ENCODE peak calls at places on chromosomes 12 and 14, in seven cellular contexts. V is GM23338, U is fibroblast of lung, C is IMR-90, P is endothelial cell of umbilical vein, Q is HCT116, S is GM23248. B is an unnamed sample.

GRCh38 chr14:86501611-86502010 is 971.7 kb downstream of the FLRT2 start:
- DNase-seq in V (no peak), U (no peak), C (no peak), P (no peak), Q (no peak), S (no peak), B (no peak)

GRCh38 chr12:18165422-18165871 is 75.5 kb upstream of the RERGL start:
- DNase-seq in V (no peak), U (peak; percentile 68), C (peak; percentile 20), P (no peak), Q (no peak), S (peak; percentile 76), B (no peak)

GRCh38 chr12:108563135-108563803 is 873 bp downstream of the ISCU start:
- DNase-seq in V (peak; percentile 89), U (peak; percentile 94), C (peak; percentile 88), P (peak; percentile 90), Q (peak; percentile 87), S (peak; percentile 94), B (peak; percentile 84)

GRCh38 chr12:47021298-47021697 is 58.1 kb upstream of the PCED1B start:
- DNase-seq in V (peak; percentile 73), U (peak; percentile 86), C (peak; percentile 95), P (peak; percentile 91), Q (peak; percentile 90), S (peak; percentile 92), B (peak; percentile 28)

GRCh38 chr12:57473392-57473791 is 6.3 kb downstream of the ARHGAP9 start:
- DNase-seq in V (no peak), U (no peak), C (no peak), P (no peak), Q (no peak), S (no peak), B (no peak)

GRCh38 chr14:58239259-58240210 is 5.1 kb upstream of the PSMA3 start:
- DNase-seq in V (peak; percentile 67), U (peak; percentile 78), C (peak; percentile 64), P (peak; percentile 81), Q (peak; percentile 26), S (peak; percentile 66), B (peak; percentile 57)

GRCh38 chr12:3313655-3314305 is 177.2 kb upstream of the PRMT8 start:
- DNase-seq in V (peak; percentile 63), U (no peak), C (peak; percentile 20), P (peak; percentile 20), Q (no peak), S (peak; percentile 59), B (peak; percentile 19)

GRCh38 chr12:22687677-22688076 is 62.7 kb downstream of the ETNK1 start:
- DNase-seq in V (no peak), U (peak; percentile 62), C (peak; percentile 77), P (peak; percentile 90), Q (no peak), S (peak; percentile 79), B (no peak)

GRCh38 chr12:9001233-9001632 is 11.9 kb downstream of the KLRG1 start:
- DNase-seq in V (no peak), U (no peak), C (no peak), P (no peak), Q (no peak), S (no peak), B (no peak)

GRCh38 chr12:1922075-1922709 is 3.7 kb upstream of the CACNA2D4 start:
- DNase-seq in V (peak; percentile 33), U (no peak), C (no peak), P (no peak), Q (no peak), S (no peak), B (no peak)

GRCh38 chr14:90109858-90110257 is 48.1 kb downstream of the KCNK13 start:
- DNase-seq in V (peak; percentile 80), U (no peak), C (no peak), P (no peak), Q (peak; percentile 38), S (no peak), B (peak; percentile 67)

GRCh38 chr14:55142466-55142865 is 13.4 kb downstream of the LGALS3 start:
- DNase-seq in V (no peak), U (no peak), C (no peak), P (no peak), Q (no peak), S (no peak), B (no peak)

GRCh38 chr14:55139696-55140509 is 10.9 kb downstream of the LGALS3 start:
- DNase-seq in V (no peak), U (no peak), C (no peak), P (no peak), Q (no peak), S (no peak), B (no peak)

GRCh38 chr14:55138091-55138490 is 9.0 kb downstream of the LGALS3 start:
- DNase-seq in V (peak; percentile 75), U (no peak), C (no peak), P (no peak), Q (no peak), S (peak; percentile 33), B (no peak)

GRCh38 chr14:55139152-55139551 is 10.1 kb downstream of the LGALS3 start:
- DNase-seq in V (no peak), U (no peak), C (no peak), P (no peak), Q (no peak), S (no peak), B (no peak)

GRCh38 chr14:55141812-55142211 is 12.8 kb downstream of the LGALS3 start:
- DNase-seq in V (no peak), U (no peak), C (no peak), P (no peak), Q (no peak), S (no peak), B (no peak)
- H4K20me1 ChIP-seq in V (no peaks in the 10 kb centered on the region), U (no peaks in the 10 kb centered on the region), C (peaks cover 15% of the 10 kb centered on the region), P (no peaks in the 10 kb centered on the region), Q (no peaks in the 10 kb centered on the region), S (no peaks in the 10 kb centered on the region), B (no peaks in the 10 kb centered on the region)

GRCh38 chr12:55937956-55938355 is 7.0 kb downstream of the DGKA start:
- DNase-seq in V (no peak), U (no peak), C (peak; percentile 17), P (no peak), Q (no peak), S (peak; percentile 56), B (no peak)
- H3K36me3 ChIP-seq in V (no peaks in the 10 kb centered on the region), U (peaks cover 8% of the 10 kb centered on the region), C (peaks cover 32% of the 10 kb centered on the region), P (peaks cover 8% of the 10 kb centered on the region), Q (peaks cover 6% of the 10 kb centered on the region), S (peaks cover 21% of the 10 kb centered on the region), B (no peaks in the 10 kb centered on the region)

GRCh38 chr14:21524575-21525518 is 1.3 kb downstream of the SALL2 start:
- DNase-seq in V (no peak), U (no peak), C (no peak), P (no peak), Q (no peak), S (no peak), B (no peak)

GRCh38 chr14:21518725-21519124 is 7.4 kb downstream of the SALL2 start:
- DNase-seq in V (no peak), U (no peak), C (no peak), P (no peak), Q (no peak), S (no peak), B (no peak)

GRCh38 chr14:21520718-21521117 is 5.4 kb downstream of the SALL2 start:
- DNase-seq in V (no peak), U (no peak), C (no peak), P (no peak), Q (no peak), S (no peak), B (no peak)

GRCh38 chr14:21523203-21523602 is 2.9 kb downstream of the SALL2 start:
- DNase-seq in V (no peak), U (no peak), C (no peak), P (no peak), Q (no peak), S (no peak), B (no peak)

DNA sequence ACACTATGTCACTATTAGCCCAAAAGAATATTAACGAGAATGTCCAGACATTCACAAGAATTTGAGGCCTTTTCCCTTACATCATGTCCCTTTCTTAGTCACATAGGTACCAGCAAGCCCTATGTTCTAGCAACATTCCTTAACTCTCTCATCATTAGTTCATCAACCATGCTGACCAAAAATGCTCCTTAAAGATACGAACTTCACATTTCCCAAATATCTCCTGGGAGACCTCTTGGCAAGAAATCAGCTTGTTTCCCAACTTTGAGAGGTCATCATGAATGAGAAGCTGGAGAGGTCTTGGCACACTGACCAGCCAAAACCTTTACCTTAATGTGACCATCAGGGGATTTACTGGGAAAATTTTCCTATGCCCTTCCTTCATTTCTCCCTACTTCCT is 4.6 kb downstream of the SALL2 start:
- DNase-seq in V (no peak), U (peak; percentile 50), C (peak; percentile 57), P (no peak), Q (no peak), S (peak; percentile 83), B (no peak)
- H3K27ac ChIP-seq in V (peak overlapping the region; percentile 85), U (no peak overlapping the region), C (no peak overlapping the region), P (no peak overlapping the region), Q (no peak overlapping the region), S (peak overlapping the region; percentile 41), B (no peak overlapping the region)

GRCh38 chr12:912466-913235 is 36.8 kb downstream of the RAD52 start:
- DNase-seq in V (no peak), U (no peak), C (no peak), P (peak; percentile 47), Q (no peak), S (no peak), B (no peak)
- H4K20me1 ChIP-seq in V (peaks cover 2% of the 10 kb centered on the region), U (no peaks in the 10 kb centered on the region), C (peaks cover 4% of the 10 kb centered on the region), P (no peaks in the 10 kb centered on the region), Q (no peaks in the 10 kb centered on the region), S (no peaks in the 10 kb centered on the region), B (peaks cover 7% of the 10 kb centered on the region)

GRCh38 chr12:101379149-101379548 is 28.4 kb downstream of the ARL1 start:
- DNase-seq in V (no peak), U (no peak), C (no peak), P (no peak), Q (no peak), S (no peak), B (no peak)
- H3K36me3 ChIP-seq in V (peaks cover 46% of the 10 kb centered on the region), U (peaks cover 4% of the 10 kb centered on the region), C (peaks cover 32% of the 10 kb centered on the region), P (peaks cover 4% of the 10 kb centered on the region), Q (peaks cover 54% of the 10 kb centered on the region), S (peaks cover 71% of the 10 kb centered on the region), B (peaks cover 27% of the 10 kb centered on the region)

DNA sequence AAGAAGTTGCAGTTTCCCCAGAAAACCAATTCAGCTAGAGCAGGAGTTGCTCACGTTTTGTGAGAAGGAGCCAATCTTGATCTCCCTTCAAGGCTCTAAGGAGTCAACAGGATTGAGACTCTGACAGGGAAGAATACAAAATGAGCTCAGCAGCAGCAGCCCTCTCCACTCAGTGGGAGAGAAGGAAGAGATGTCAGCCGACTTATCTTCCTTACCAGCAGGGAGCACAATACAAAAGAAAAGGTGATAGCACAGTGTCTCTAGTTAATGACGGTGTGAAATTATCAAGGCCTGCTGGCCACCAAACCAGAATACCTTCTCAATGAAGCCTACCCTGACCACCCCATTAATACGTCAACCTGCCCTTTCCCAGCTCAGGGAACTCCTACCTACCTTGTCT is 223.6 kb upstream of the TMPO start:
- DNase-seq in V (peak; percentile 43), U (no peak), C (no peak), P (no peak), Q (no peak), S (no peak), B (no peak)
- H3K27ac ChIP-seq in V (no peak overlapping the region), U (no peak overlapping the region), C (no peak overlapping the region), P (no peak overlapping the region), Q (no peak overlapping the region), S (no peak overlapping the region), B (no peak overlapping the region)

B was measured in PC-9.